ENCODE peak calls at places on chromosomes 3 and 15, in ten cellular contexts. One of them, this sample, is unnamed.

GRCh38 chr15:44009056-44009455 is 182.3 kb downstream of the WDR76 start:
- DNase-seq in K562: no peak
- DNase-seq in SJSA1: peak; percentile 14
- DNase-seq in psoas muscle: no peak
- DNase-seq in choroid plexus epithelial cell: peak; percentile 29
- DNase-seq in colonic mucosa: no peak
- DNase-seq in cardiac fibroblast: peak; percentile 74
- DNase-seq in tibial artery: no peak
- DNase-seq in neural progenitor cell: no peak
- DNase-seq in astrocyte of the spinal cord: peak; percentile 46
- DNase-seq in this sample: no peak

GRCh38 chr3:46666471-46666845 is 27.0 kb downstream of the ALS2CL start:
- DNase-seq in psoas muscle: peak; percentile 44
- DNase-seq in neural progenitor cell: no peak
- DNase-seq in SJSA1: no peak
- DNase-seq in cardiac fibroblast: no peak
- DNase-seq in tibial artery: no peak
- DNase-seq in colonic mucosa: no peak
- DNase-seq in K562: no peak
- DNase-seq in astrocyte of the spinal cord: no peak
- DNase-seq in choroid plexus epithelial cell: no peak
- DNase-seq in this sample: peak; percentile 5

GRCh38 chr15:82789491-82789890 is 16.4 kb downstream of the FSD2 start:
- DNase-seq in choroid plexus epithelial cell: no peak
- DNase-seq in colonic mucosa: no peak
- DNase-seq in psoas muscle: no peak
- DNase-seq in SJSA1: no peak
- DNase-seq in neural progenitor cell: no peak
- DNase-seq in astrocyte of the spinal cord: no peak
- DNase-seq in K562: no peak
- DNase-seq in cardiac fibroblast: no peak
- DNase-seq in tibial artery: no peak
- DNase-seq in this sample: no peak

GRCh38 chr3:152638707-152639450 is 196.1 kb upstream of the P2RY1 start:
- DNase-seq in colonic mucosa: no peak
- DNase-seq in astrocyte of the spinal cord: peak; percentile 16
- DNase-seq in psoas muscle: no peak
- DNase-seq in K562: no peak
- DNase-seq in choroid plexus epithelial cell: peak; percentile 26
- DNase-seq in tibial artery: no peak
- DNase-seq in neural progenitor cell: no peak
- DNase-seq in SJSA1: no peak
- DNase-seq in cardiac fibroblast: peak; percentile 22
- DNase-seq in this sample: no peak

GRCh38 chr3:171229173-171229572 is 202.7 kb upstream of the SLC2A2 start:
- DNase-seq in neural progenitor cell: no peak
- DNase-seq in astrocyte of the spinal cord: no peak
- DNase-seq in K562: no peak
- DNase-seq in choroid plexus epithelial cell: no peak
- DNase-seq in colonic mucosa: no peak
- DNase-seq in tibial artery: no peak
- DNase-seq in cardiac fibroblast: no peak
- DNase-seq in psoas muscle: no peak
- DNase-seq in SJSA1: no peak
- DNase-seq in this sample: no peak

GRCh38 chr3:55616803-55617202 is 129.7 kb upstream of the WNT5A start:
- DNase-seq in cardiac fibroblast: no peak
- DNase-seq in tibial artery: no peak
- DNase-seq in psoas muscle: no peak
- DNase-seq in choroid plexus epithelial cell: no peak
- DNase-seq in colonic mucosa: no peak
- DNase-seq in astrocyte of the spinal cord: no peak
- DNase-seq in SJSA1: no peak
- DNase-seq in neural progenitor cell: no peak
- DNase-seq in K562: no peak
- DNase-seq in this sample: no peak

GRCh38 chr3:48855681-48856447 is 8.2 kb upstream of the PRKAR2A start:
- DNase-seq in tibial artery: peak; percentile 31
- DNase-seq in psoas muscle: peak; percentile 14
- DNase-seq in neural progenitor cell: no peak
- DNase-seq in SJSA1: no peak
- DNase-seq in K562: no peak
- DNase-seq in choroid plexus epithelial cell: no peak
- DNase-seq in astrocyte of the spinal cord: no peak
- DNase-seq in cardiac fibroblast: no peak
- DNase-seq in colonic mucosa: peak; percentile 41
- DNase-seq in this sample: no peak

GRCh38 chr3:188780188-188781147 is 391.3 kb upstream of the TPRG1 start:
- DNase-seq in cardiac fibroblast: peak; percentile 72
- DNase-seq in K562: no peak
- DNase-seq in colonic mucosa: no peak
- DNase-seq in astrocyte of the spinal cord: no peak
- DNase-seq in psoas muscle: peak; percentile 52
- DNase-seq in SJSA1: no peak
- DNase-seq in choroid plexus epithelial cell: peak; percentile 88
- DNase-seq in tibial artery: peak; percentile 72
- DNase-seq in neural progenitor cell: no peak
- DNase-seq in this sample: no peak

GRCh38 chr3:61966200-61966599 is 404.8 kb downstream of the PTPRG start:
- DNase-seq in K562: no peak
- DNase-seq in neural progenitor cell: no peak
- DNase-seq in astrocyte of the spinal cord: no peak
- DNase-seq in psoas muscle: no peak
- DNase-seq in colonic mucosa: no peak
- DNase-seq in SJSA1: no peak
- DNase-seq in tibial artery: no peak
- DNase-seq in choroid plexus epithelial cell: no peak
- DNase-seq in cardiac fibroblast: peak; percentile 25
- DNase-seq in this sample: no peak

DNA sequence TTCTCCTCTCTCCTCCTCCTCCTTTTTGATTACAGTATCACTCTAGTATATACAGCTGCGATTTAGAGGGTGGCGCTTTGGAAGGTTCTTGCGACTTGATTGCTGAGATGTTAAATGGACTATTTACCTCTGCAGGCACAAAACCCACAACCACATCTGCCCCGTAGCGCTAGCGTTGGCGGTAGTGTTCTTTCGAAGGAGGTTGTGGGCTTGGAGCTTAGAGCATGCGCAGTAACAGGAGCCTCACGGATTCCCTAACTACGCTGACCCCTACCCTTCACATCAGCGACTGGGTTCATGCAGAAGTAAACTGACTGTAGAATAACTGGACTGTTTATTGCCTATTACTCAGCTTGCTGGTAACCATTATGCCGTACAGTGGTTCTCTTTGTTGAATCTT is 58.0 kb downstream of the CGGBP1 start:
- DNase-seq in tibial artery: no peak
- DNase-seq in astrocyte of the spinal cord: peak; percentile 22
- DNase-seq in cardiac fibroblast: peak; percentile 8
- DNase-seq in K562: no peak
- DNase-seq in psoas muscle: no peak
- DNase-seq in colonic mucosa: no peak
- DNase-seq in neural progenitor cell: peak; percentile 66
- DNase-seq in choroid plexus epithelial cell: peak; percentile 52
- DNase-seq in SJSA1: no peak
- DNase-seq in this sample: no peak
- H3K4me3 ChIP-seq in tibial artery: no peak overlapping the region
- H3K4me3 ChIP-seq in astrocyte of the spinal cord: peak overlapping the region; percentile 10
- H3K4me3 ChIP-seq in cardiac fibroblast: peak overlapping the region; percentile 4
- H3K4me3 ChIP-seq in K562: no peak overlapping the region
- H3K4me3 ChIP-seq in psoas muscle: peak overlapping the region; percentile 45
- H3K4me3 ChIP-seq in colonic mucosa: no peak overlapping the region
- H3K4me3 ChIP-seq in neural progenitor cell: no peak overlapping the region
- H3K4me3 ChIP-seq in choroid plexus epithelial cell: peak overlapping the region; percentile 51
- H3K4me3 ChIP-seq in SJSA1: no peak overlapping the region
- H3K4me3 ChIP-seq in this sample: no peak overlapping the region

GRCh38 chr3:138547342-138547975 is 46.6 kb downstream of the CEP70 start:
- DNase-seq in K562: no peak
- DNase-seq in cardiac fibroblast: peak; percentile 2
- DNase-seq in colonic mucosa: no peak
- DNase-seq in psoas muscle: no peak
- DNase-seq in SJSA1: no peak
- DNase-seq in neural progenitor cell: no peak
- DNase-seq in tibial artery: no peak
- DNase-seq in choroid plexus epithelial cell: no peak
- DNase-seq in astrocyte of the spinal cord: no peak
- DNase-seq in this sample: no peak

GRCh38 chr3:138544546-138544945 is 49.5 kb downstream of the CEP70 start:
- DNase-seq in astrocyte of the spinal cord: no peak
- DNase-seq in choroid plexus epithelial cell: no peak
- DNase-seq in SJSA1: no peak
- DNase-seq in cardiac fibroblast: no peak
- DNase-seq in psoas muscle: no peak
- DNase-seq in tibial artery: no peak
- DNase-seq in neural progenitor cell: no peak
- DNase-seq in K562: no peak
- DNase-seq in colonic mucosa: no peak
- DNase-seq in this sample: no peak

GRCh38 chr3:138549578-138549977 is 44.5 kb downstream of the CEP70 start:
- DNase-seq in colonic mucosa: no peak
- DNase-seq in astrocyte of the spinal cord: no peak
- DNase-seq in K562: no peak
- DNase-seq in choroid plexus epithelial cell: no peak
- DNase-seq in tibial artery: no peak
- DNase-seq in neural progenitor cell: no peak
- DNase-seq in cardiac fibroblast: no peak
- DNase-seq in SJSA1: no peak
- DNase-seq in psoas muscle: no peak
- DNase-seq in this sample: no peak
- H3K4me3 ChIP-seq in colonic mucosa: no peak overlapping the region
- H3K4me3 ChIP-seq in astrocyte of the spinal cord: no peak overlapping the region
- H3K4me3 ChIP-seq in K562: no peak overlapping the region
- H3K4me3 ChIP-seq in choroid plexus epithelial cell: no peak overlapping the region
- H3K4me3 ChIP-seq in tibial artery: no peak overlapping the region
- H3K4me3 ChIP-seq in neural progenitor cell: no peak overlapping the region
- H3K4me3 ChIP-seq in cardiac fibroblast: no peak overlapping the region
- H3K4me3 ChIP-seq in SJSA1: no peak overlapping the region
- H3K4me3 ChIP-seq in psoas muscle: no peak overlapping the region
- H3K4me3 ChIP-seq in this sample: no peak overlapping the region

DNA sequence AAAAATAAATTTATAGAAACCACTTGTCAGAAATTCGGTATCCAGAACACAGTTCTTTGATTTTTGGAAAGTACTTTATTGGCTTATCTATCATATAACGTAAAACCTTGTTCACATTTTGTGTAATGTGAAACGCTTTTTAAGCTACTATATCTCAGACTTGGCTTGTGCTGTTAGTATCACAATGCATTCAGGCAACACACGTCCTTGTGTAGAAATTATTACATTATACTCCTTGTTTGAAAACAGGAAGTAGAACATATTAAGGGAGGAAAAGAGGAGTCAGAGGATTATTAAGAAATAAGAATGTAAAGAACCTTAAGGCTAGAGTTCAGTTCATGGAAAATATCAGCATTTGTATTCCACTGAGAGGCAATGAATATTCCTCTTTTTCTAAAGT is 1.6 kb downstream of the DNAJC13 start:
- DNase-seq in choroid plexus epithelial cell: peak; percentile 39
- DNase-seq in K562: no peak
- DNase-seq in colonic mucosa: no peak
- DNase-seq in SJSA1: no peak
- DNase-seq in cardiac fibroblast: peak; percentile 45
- DNase-seq in tibial artery: no peak
- DNase-seq in astrocyte of the spinal cord: peak; percentile 12
- DNase-seq in psoas muscle: no peak
- DNase-seq in neural progenitor cell: no peak
- DNase-seq in this sample: no peak
- H3K4me3 ChIP-seq in choroid plexus epithelial cell: peak overlapping the region; percentile 96
- H3K4me3 ChIP-seq in K562: peak overlapping the region; percentile 88
- H3K4me3 ChIP-seq in colonic mucosa: peak overlapping the region; percentile 94
- H3K4me3 ChIP-seq in SJSA1: peak overlapping the region; percentile 91
- H3K4me3 ChIP-seq in cardiac fibroblast: peak overlapping the region; percentile 74
- H3K4me3 ChIP-seq in tibial artery: peak overlapping the region; percentile 88
- H3K4me3 ChIP-seq in astrocyte of the spinal cord: peak overlapping the region; percentile 100
- H3K4me3 ChIP-seq in psoas muscle: peak overlapping the region; percentile 98
- H3K4me3 ChIP-seq in neural progenitor cell: peak overlapping the region; percentile 74
- H3K4me3 ChIP-seq in this sample: peak overlapping the region; percentile 96

GRCh38 chr15:96344120-96344705 is 13.7 kb downstream of the NR2F2 start:
- DNase-seq in neural progenitor cell: peak; percentile 43
- DNase-seq in choroid plexus epithelial cell: peak; percentile 51
- DNase-seq in psoas muscle: no peak
- DNase-seq in SJSA1: no peak
- DNase-seq in K562: no peak
- DNase-seq in cardiac fibroblast: peak; percentile 55
- DNase-seq in colonic mucosa: peak; percentile 16
- DNase-seq in tibial artery: peak; percentile 63
- DNase-seq in astrocyte of the spinal cord: peak; percentile 28
- DNase-seq in this sample: no peak

GRCh38 chr15:96346409-96346808 is 15.9 kb downstream of the NR2F2 start:
- DNase-seq in K562: no peak
- DNase-seq in tibial artery: no peak
- DNase-seq in choroid plexus epithelial cell: peak; percentile 37
- DNase-seq in neural progenitor cell: no peak
- DNase-seq in cardiac fibroblast: peak; percentile 44
- DNase-seq in SJSA1: no peak
- DNase-seq in astrocyte of the spinal cord: peak; percentile 34
- DNase-seq in psoas muscle: no peak
- DNase-seq in colonic mucosa: no peak
- DNase-seq in this sample: no peak

GRCh38 chr15:96344706-96345559 is 14.4 kb downstream of the NR2F2 start:
- DNase-seq in colonic mucosa: peak; percentile 19
- DNase-seq in psoas muscle: peak; percentile 46
- DNase-seq in astrocyte of the spinal cord: peak; percentile 33
- DNase-seq in tibial artery: peak; percentile 72
- DNase-seq in choroid plexus epithelial cell: peak; percentile 36
- DNase-seq in cardiac fibroblast: peak; percentile 58
- DNase-seq in K562: no peak
- DNase-seq in neural progenitor cell: peak; percentile 56
- DNase-seq in SJSA1: no peak
- DNase-seq in this sample: no peak

GRCh38 chr15:96347181-96348111 is 16.9 kb downstream of the NR2F2 start:
- DNase-seq in K562: no peak
- DNase-seq in tibial artery: peak; percentile 84
- DNase-seq in choroid plexus epithelial cell: peak; percentile 84
- DNase-seq in astrocyte of the spinal cord: peak; percentile 66
- DNase-seq in psoas muscle: peak; percentile 54
- DNase-seq in SJSA1: no peak
- DNase-seq in colonic mucosa: peak; percentile 22
- DNase-seq in cardiac fibroblast: peak; percentile 76
- DNase-seq in neural progenitor cell: peak; percentile 86
- DNase-seq in this sample: no peak

DNA sequence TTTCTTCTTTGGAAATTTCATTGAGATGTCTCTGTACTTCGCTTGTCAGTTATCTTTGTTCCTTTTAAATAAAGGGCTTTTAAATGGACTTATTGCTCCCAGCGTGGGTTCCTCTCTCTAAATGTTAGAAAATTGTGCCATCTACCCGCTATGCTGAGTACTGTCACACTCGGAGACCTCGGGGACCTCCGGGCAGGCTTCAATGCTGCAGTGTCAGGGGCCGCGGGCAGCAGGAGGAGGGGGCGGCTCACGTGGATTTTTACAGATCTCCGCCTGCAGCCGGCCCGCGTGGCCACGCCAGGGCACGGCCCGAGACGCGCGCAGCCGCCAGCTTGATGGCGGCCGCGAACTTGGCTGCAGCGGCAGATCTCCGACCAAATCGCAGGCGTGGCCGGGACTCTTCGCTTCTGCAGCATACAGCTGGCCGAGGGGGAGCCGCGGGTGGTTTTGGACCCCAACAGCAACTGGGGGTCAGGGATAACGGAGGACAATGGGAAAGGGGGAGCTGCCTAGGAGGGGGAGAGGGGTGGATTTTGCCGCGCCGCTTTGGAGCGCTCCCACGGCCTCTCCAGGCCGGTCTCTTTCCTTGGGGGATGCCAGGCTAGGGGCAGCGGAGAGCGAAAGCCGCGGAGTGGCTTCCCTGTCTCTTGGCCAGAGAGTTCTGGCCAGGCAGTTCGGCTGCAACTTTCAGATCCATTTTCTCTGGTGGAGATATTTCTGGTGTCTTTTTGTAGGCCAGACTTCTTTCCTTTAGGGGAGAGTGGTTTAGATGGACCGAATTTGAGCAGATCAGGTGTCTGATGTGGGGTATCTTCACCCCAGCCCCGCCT is 15.3 kb downstream of the NR2F2 start:
- DNase-seq in astrocyte of the spinal cord: peak; percentile 84
- DNase-seq in neural progenitor cell: peak; percentile 92
- DNase-seq in cardiac fibroblast: peak; percentile 90
- DNase-seq in psoas muscle: peak; percentile 89
- DNase-seq in K562: no peak
- DNase-seq in tibial artery: peak; percentile 96
- DNase-seq in SJSA1: peak; percentile 41
- DNase-seq in choroid plexus epithelial cell: peak; percentile 85
- DNase-seq in colonic mucosa: peak; percentile 62
- DNase-seq in this sample: peak; percentile 88
- H3K4me3 ChIP-seq in astrocyte of the spinal cord: peak overlapping the region; percentile 99
- H3K4me3 ChIP-seq in neural progenitor cell: peak overlapping the region; percentile 92
- H3K4me3 ChIP-seq in cardiac fibroblast: peak overlapping the region; percentile 34
- H3K4me3 ChIP-seq in psoas muscle: peak overlapping the region; percentile 92
- H3K4me3 ChIP-seq in K562: no peak overlapping the region
- H3K4me3 ChIP-seq in tibial artery: peak overlapping the region; percentile 97
- H3K4me3 ChIP-seq in SJSA1: peak overlapping the region; percentile 17
- H3K4me3 ChIP-seq in choroid plexus epithelial cell: peak overlapping the region; percentile 94
- H3K4me3 ChIP-seq in colonic mucosa: peak overlapping the region; percentile 30
- H3K4me3 ChIP-seq in this sample: peak overlapping the region; percentile 34